ENCODE peak calls at places on chromosomes 12 and 14, in six cellular contexts. C is H9, F is mesenchymal stem cell, X is IMR-90, Y is neuronal stem cell, W is H1. I is an unnamed sample.

GRCh38 chr12:62239571-62239970 is 20.6 kb upstream of the USP15 start:
- DNase-seq in C (no peak), F (no peak), X (no peak), Y (no peak), W (no peak), I (no peak)

GRCh38 chr12:44716681-44717080 is 159.4 kb downstream of the NELL2 start:
- DNase-seq in C (no peak), F (no peak), X (no peak), Y (no peak), W (no peak), I (no peak)

GRCh38 chr14:47040490-47040889 is 388.9 kb upstream of the RPL10L start:
- DNase-seq in C (peak), F (peak), X (no peak), Y (peak), W (no peak), I (peak)

GRCh38 chr14:74491952-74492351 is 1.2 kb downstream of the NPC2 start:
- DNase-seq in C (no peak), F (peak), X (peak), Y (no peak), W (no peak), I (peak)

GRCh38 chr14:60315591-60315990 is 66.6 kb downstream of the PPM1A start:
- DNase-seq in C (no peak), F (no peak), X (no peak), Y (no peak), W (no peak), I (peak)

GRCh38 chr12:131477613-131478012 is 233.3 kb upstream of the SFSWAP start:
- DNase-seq in C (no peak), F (no peak), X (no peak), Y (no peak), W (no peak), I (no peak)

GRCh38 chr14:73850940-73851339 is 691 bp upstream of the PTGR2 start:
- DNase-seq in C (no peak), F (peak), X (no peak), Y (no peak), W (no peak), I (peak)

GRCh38 chr14:102394717-102395378 is 32.1 kb downstream of the TECPR2 start:
- DNase-seq in C (no peak), F (no peak), X (no peak), Y (no peak), W (no peak), I (no peak)

GRCh38 chr12:100024974-100025555 is 40.3 kb upstream of the ANKS1B start:
- DNase-seq in C (no peak), F (peak), X (peak), Y (no peak), W (no peak), I (no peak)
- H2BK120ac ChIP-seq in C (no peak), F (no peak), X (no peak), Y (no peak), W (no peak), I (no peak)

GRCh38 chr14:104405566-104406226 is 173.9 kb upstream of the C14orf180 start:
- DNase-seq in C (peak), F (no peak), X (no peak), Y (no peak), W (no peak), I (no peak)
- H2BK120ac ChIP-seq in C (no peak), F (no peak), X (no peak), Y (no peak), W (no peak), I (no peak)

DNA sequence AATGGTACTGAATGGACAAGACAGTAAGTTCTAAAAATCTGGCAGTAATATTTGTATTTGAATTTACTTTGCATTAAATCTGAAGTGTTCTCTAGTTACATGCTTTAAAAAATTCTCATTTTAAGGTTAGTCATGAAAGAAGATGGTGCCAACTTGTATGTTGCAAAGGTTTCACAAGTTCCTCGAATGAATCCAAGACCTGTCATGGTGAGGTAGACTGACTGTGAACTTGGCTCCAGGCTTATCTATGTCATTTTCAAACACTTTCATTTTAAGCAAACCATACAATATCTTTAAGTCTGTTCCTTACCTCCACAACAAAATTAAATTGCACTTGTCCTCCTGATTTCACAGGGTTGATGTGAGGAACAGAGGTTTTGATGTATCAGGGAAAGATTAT is 23.4 kb downstream of the CLEC2D start:
- DNase-seq in C (no peak), F (no peak), X (no peak), Y (no peak), W (no peak), I (no peak)
- H2BK120ac ChIP-seq in C (no peak), F (no peak), X (no peak), Y (no peak), W (no peak), I (no peak)

GRCh38 chr12:6775185-6775770 is 3.0 kb downstream of the LAG3 start:
- DNase-seq in C (no peak), F (no peak), X (no peak), Y (no peak), W (no peak), I (no peak)
- H2BK120ac ChIP-seq in C (no peak), F (no peak), X (no peak), Y (no peak), W (no peak), I (no peak)

DNA sequence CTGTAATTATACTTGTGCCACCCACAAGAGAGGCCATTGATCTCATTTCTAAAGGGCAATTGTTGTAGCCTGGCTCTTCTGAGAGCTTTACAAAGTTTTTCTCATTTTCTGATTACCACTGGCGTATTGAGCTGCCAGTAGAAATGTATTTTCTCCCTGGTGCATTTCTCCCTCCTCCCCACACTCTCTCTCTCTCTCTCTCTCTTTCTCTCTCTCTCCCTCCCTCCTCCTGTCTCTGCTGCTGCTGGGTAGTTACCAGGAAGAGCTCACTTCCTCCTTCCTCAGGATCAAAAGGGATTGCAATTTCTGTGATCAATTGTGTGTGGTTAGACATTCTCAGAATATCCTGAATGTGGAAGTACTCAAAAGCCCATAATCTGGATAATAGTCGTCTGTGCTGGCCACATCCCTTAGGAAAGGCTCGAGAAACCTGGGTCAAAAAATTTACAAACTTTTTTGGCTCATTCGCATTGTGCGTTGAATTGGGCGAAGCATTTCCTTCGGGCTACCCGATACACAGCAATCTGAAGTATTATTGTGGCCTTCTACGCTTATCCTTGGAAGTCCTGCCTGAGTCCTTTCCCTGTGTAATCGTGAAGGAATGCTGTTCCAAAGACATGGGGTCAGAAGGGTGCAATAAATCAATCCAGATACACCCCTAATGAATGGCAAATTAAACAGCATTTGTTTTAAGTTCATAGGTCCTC is 254.8 kb downstream of the MSRB3 start:
- DNase-seq in C (no peak), F (peak), X (peak), Y (no peak), W (no peak), I (no peak)
- H2BK120ac ChIP-seq in C (no peak), F (peak), X (peak), Y (no peak), W (no peak), I (no peak)

GRCh38 chr12:87441511-87441910 is 587.7 kb downstream of the C12orf50 start:
- DNase-seq in C (no peak), F (peak), X (no peak), Y (no peak), W (no peak), I (no peak)

GRCh38 chr12:87439990-87440827 is 589.0 kb downstream of the C12orf50 start:
- DNase-seq in C (no peak), F (peak), X (peak), Y (no peak), W (no peak), I (peak)

DNA sequence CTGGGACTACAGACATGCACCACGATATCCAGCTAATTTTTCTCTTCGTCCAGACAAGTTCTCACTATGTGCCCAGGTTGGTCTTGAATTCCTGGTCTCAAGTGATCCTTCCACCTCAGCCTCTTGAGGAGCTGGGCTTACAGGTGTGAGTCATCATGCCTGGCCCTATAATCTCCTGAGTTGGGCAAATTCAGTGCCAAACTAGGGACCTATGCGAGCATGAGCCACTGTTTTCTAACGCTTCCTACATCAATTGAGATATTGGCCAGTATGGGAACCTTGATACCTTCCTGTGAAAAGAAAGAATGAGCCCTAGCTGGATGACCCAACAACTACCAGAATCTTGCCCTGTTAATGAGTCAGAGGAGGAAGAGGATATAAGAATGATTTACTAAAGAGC is 585.2 kb downstream of the C12orf50 start:
- DNase-seq in C (no peak), F (no peak), X (peak), Y (no peak), W (no peak), I (no peak)
- H2BK120ac ChIP-seq in C (no peak), F (no peak), X (no peak), Y (no peak), W (no peak), I (no peak)

DNA sequence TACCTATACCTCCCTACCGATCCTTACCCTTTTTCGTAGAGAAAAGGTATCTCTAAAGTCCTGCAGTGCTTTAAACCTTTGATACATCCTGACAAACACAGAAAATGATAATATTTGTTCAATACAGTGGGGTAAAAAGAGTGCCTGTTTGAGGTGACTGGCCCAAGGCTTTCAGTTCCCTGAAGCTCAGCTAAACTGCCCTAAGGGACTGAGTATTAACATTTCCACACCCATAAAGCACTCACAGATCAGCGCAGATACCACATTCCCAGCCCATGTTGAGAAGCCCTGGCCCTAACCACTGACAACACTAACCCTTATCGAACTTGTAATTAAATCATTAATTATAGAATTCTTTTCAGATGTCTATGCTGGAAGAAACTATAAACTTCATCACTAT is 108.7 kb downstream of the DIP2B start:
- DNase-seq in C (no peak), F (no peak), X (no peak), Y (no peak), W (no peak), I (peak)
- H2BK120ac ChIP-seq in C (no peak), F (no peak), X (peak), Y (no peak), W (no peak), I (no peak)

GRCh38 chr12:46210835-46211439 is 57.9 kb downstream of the SLC38A1 start:
- DNase-seq in C (no peak), F (no peak), X (no peak), Y (no peak), W (no peak), I (peak)

GRCh38 chr12:46214668-46215429 is 54.0 kb downstream of the SLC38A1 start:
- DNase-seq in C (no peak), F (peak), X (peak), Y (no peak), W (no peak), I (no peak)

GRCh38 chr12:46209165-46209564 is 59.7 kb downstream of the SLC38A1 start:
- DNase-seq in C (no peak), F (peak), X (peak), Y (no peak), W (no peak), I (no peak)

GRCh38 chr12:46209914-46210834 is 58.7 kb downstream of the SLC38A1 start:
- DNase-seq in C (no peak), F (no peak), X (no peak), Y (no peak), W (no peak), I (peak)

GRCh38 chr12:46212108-46212982 is 56.5 kb downstream of the SLC38A1 start:
- DNase-seq in C (no peak), F (no peak), X (no peak), Y (no peak), W (no peak), I (no peak)
- H2BK120ac ChIP-seq in C (no peak), F (no peak), X (no peak), Y (no peak), W (no peak), I (no peak)

GRCh38 chr12:112061127-112061526 is 47.5 kb downstream of the NAA25 start:
- DNase-seq in C (no peak), F (no peak), X (no peak), Y (no peak), W (no peak), I (no peak)

GRCh38 chr12:112063264-112063663 is 45.3 kb downstream of the NAA25 start:
- DNase-seq in C (no peak), F (no peak), X (no peak), Y (no peak), W (no peak), I (no peak)

GRCh38 chr12:112066566-112066965 is 42.0 kb downstream of the NAA25 start:
- DNase-seq in C (no peak), F (no peak), X (no peak), Y (no peak), W (no peak), I (no peak)
- H2BK120ac ChIP-seq in C (no peak), F (no peak), X (no peak), Y (no peak), W (no peak), I (no peak)

I was measured in mesendoderm.